ENCODE peak calls at places on chromosomes 4 and X, in five cellular contexts. R is upper lobe of right lung, U is cardiac muscle cell, Y is left ventricle myocardium inferior, F is body of pancreas. Z is an unnamed sample.

GRCh38 chr4:56803473-56803872 is 18.0 kb downstream of the SPINK2 start:
- DNase-seq in R (no peak), U (peak; percentile 13), Y (no peak), F (peak; percentile 13), Z (no peak)

GRCh38 chr4:156476359-156476758 is 495.2 kb downstream of the PDGFC start:
- DNase-seq in R (no peak), U (peak; percentile 87), Y (no peak), F (no peak), Z (no peak)

GRCh38 chr4:146585761-146586333 is 52.8 kb upstream of the POU4F2 start:
- DNase-seq in R (no peak), U (peak; percentile 80), Y (no peak), F (peak; percentile 2), Z (no peak)

GRCh38 chr4:174318829-174319764 is 35.4 kb downstream of the CEP44 start:
- DNase-seq in R (no peak), U (peak; percentile 59), Y (no peak), F (no peak), Z (no peak)

GRCh38 chr4:62159876-62160275 is 959.8 kb downstream of the ADGRL3 start:
- DNase-seq in R (no peak), U (no peak), Y (no peak), F (no peak), Z (no peak)

GRCh38 chr4:169305651-169306050 is 34.9 kb upstream of the SH3RF1 start:
- DNase-seq in R (no peak), U (no peak), Y (no peak), F (no peak), Z (no peak)

GRCh38 chr4:37471971-37472370 is 214.2 kb downstream of the RELL1 start:
- DNase-seq in R (peak; percentile 65), U (no peak), Y (no peak), F (peak; percentile 66), Z (no peak)

GRCh38 chr4:25938251-25939186 is 24.5 kb downstream of the SMIM20 start:
- DNase-seq in R (no peak), U (peak; percentile 65), Y (peak; percentile 42), F (peak; percentile 36), Z (no peak)

GRCh38 chr4:28868831-28869230 is 1851.3 kb upstream of the PCDH7 start:
- DNase-seq in R (no peak), U (peak; percentile 1), Y (no peak), F (no peak), Z (no peak)

GRCh38 chrX:14427614-14428013 is 101.7 kb upstream of the GLRA2 start:
- DNase-seq in R (no peak), U (no peak), Y (no peak), F (no peak), Z (no peak)

GRCh38 chrX:48676893-48677270 is 6.7 kb upstream of the WAS start:
- DNase-seq in R (no peak), U (no peak), Y (no peak), F (no peak), Z (no peak)

GRCh38 chrX:42531431-42531830 is 246.5 kb downstream of the PPP1R2C start:
- DNase-seq in R (no peak), U (no peak), Y (no peak), F (peak; percentile 2), Z (no peak)

GRCh38 chr4:110198472-110199419 is at the start of gene ELOVL6:
- DNase-seq in R (peak; percentile 77), U (peak; percentile 90), Y (peak; percentile 54), F (peak; percentile 51), Z (peak; percentile 81)

GRCh38 chrX:42746606-42747005 is 31.4 kb downstream of the PPP1R2C start:
- DNase-seq in R (no peak), U (peak; percentile 93), Y (no peak), F (peak; percentile 3), Z (no peak)

GRCh38 chrX:6941041-6941440 is 206.5 kb upstream of the STS start:
- DNase-seq in R (no peak), U (no peak), Y (no peak), F (no peak), Z (no peak)

GRCh38 chrX:120358687-120359086 is 3.2 kb upstream of the ATP1B4 start:
- DNase-seq in R (no peak), U (no peak), Y (no peak), F (no peak), Z (no peak)

GRCh38 chrX:12948495-12948894 is 26.4 kb upstream of the TMSB4X start:
- DNase-seq in R (no peak), U (no peak), Y (no peak), F (no peak), Z (no peak)

GRCh38 chrX:12947545-12948235 is 27.2 kb upstream of the TMSB4X start:
- DNase-seq in R (no peak), U (no peak), Y (no peak), F (no peak), Z (no peak)

GRCh38 chrX:12945494-12945893 is 29.4 kb upstream of the TMSB4X start:
- DNase-seq in R (no peak), U (no peak), Y (no peak), F (no peak), Z (no peak)

GRCh38 chrX:12946838-12947544 is 27.9 kb upstream of the TMSB4X start:
- DNase-seq in R (no peak), U (peak; percentile 92), Y (peak; percentile 40), F (peak; percentile 68), Z (peak; percentile 63)

DNA sequence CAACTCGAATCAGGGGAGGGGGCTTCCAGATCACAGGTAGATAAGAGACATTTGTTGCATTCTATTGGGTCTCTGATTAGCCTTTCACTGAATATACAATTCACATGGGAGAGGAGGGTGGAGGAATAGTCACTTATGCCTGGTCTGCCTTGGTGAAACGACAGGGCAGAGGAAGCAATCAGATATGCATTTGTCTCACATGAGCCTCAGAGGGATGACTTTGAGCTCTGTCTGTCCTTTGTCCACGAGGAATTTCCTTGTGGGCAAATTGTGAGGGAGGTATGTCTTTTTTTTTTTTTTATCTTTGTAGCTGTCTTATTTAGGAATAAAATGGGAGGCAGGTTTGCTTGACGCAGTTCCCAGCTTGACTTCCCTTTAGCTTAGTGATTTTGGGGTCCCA is 28.5 kb upstream of the TMSB4X start:
- DNase-seq in R (no peak), U (no peak), Y (no peak), F (no peak), Z (no peak)
- H3K4me1 ChIP-seq in R (peaks cover 21% of the 10 kb centered on the region), U (no peaks in the 10 kb centered on the region), Y (peaks cover 15% of the 10 kb centered on the region), F (peaks cover 25% of the 10 kb centered on the region), Z (peaks cover 5% of the 10 kb centered on the region)

GRCh38 chr4:186823989-186824388 is 100.3 kb upstream of the FAT1 start:
- DNase-seq in R (no peak), U (peak; percentile 33), Y (no peak), F (no peak), Z (no peak)

GRCh38 chr4:186814535-186814934 is 90.9 kb upstream of the FAT1 start:
- DNase-seq in R (no peak), U (no peak), Y (no peak), F (no peak), Z (no peak)

GRCh38 chr4:186825069-186825468 is 101.4 kb upstream of the FAT1 start:
- DNase-seq in R (no peak), U (no peak), Y (no peak), F (no peak), Z (no peak)

GRCh38 chr4:186819357-186820086 is 95.9 kb upstream of the FAT1 start:
- DNase-seq in R (no peak), U (no peak), Y (no peak), F (no peak), Z (no peak)

DNA sequence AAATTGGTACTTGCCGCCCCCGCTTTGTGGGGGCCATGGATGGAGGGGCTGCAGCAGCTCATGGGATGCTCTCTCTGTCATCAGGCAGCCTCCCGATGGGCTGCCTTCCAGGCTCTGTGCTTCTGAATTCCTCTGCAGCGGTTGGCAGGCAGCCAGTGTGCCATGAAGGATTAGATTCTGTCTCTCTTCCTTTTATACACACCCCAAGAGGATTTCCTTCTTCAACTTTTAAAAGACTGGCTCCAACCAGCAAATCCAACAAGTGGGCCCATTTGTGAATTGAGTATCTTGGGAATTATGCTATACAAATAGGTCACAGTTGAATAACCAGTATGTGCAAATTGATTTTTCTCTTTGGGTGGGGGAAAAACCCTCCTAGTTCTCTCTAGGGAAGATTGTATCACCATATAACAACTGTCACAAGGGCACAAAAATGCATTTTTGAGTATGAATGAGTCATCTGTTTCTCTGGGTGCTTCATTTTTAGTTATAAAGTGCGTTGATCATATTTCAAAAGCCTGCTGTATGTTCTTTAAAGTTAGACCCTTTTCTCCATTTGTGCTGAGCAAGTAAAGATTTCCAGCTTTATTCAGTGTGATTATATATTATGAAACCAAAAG is 96.8 kb upstream of the FAT1 start:
- DNase-seq in R (no peak), U (peak; percentile 79), Y (peak; percentile 43), F (no peak), Z (no peak)
- H3K4me1 ChIP-seq in R (no peaks in the 10 kb centered on the region), U (no peaks in the 10 kb centered on the region), Y (no peaks in the 10 kb centered on the region), F (peaks cover 7% of the 10 kb centered on the region), Z (no peaks in the 10 kb centered on the region)

DNA sequence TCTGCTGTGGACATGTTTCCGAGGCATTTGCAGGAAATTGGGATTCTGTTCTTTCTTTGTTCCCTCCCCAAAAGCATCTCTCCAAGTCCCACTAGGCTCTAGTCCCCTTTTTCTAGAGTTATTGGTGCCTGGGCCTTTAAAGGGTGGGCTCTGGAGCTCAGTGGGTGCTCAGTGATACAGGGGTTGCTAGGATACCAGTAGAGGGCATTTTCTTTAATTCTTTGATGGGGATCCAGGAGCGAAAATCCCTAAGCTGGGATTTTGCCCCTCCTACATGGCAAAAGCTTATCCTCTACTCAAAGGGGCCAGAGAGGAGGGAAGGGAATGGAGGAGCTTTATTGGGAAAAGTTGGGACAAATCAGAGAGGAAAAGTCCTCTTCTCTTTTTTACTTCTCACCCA is 34.2 kb downstream of the ARHGEF9 start:
- DNase-seq in R (no peak), U (no peak), Y (no peak), F (no peak), Z (no peak)
- H3K4me1 ChIP-seq in R (no peaks in the 10 kb centered on the region), U (peaks cover 7% of the 10 kb centered on the region), Y (peaks cover 78% of the 10 kb centered on the region), F (peaks cover 13% of the 10 kb centered on the region), Z (no peaks in the 10 kb centered on the region)

DNA sequence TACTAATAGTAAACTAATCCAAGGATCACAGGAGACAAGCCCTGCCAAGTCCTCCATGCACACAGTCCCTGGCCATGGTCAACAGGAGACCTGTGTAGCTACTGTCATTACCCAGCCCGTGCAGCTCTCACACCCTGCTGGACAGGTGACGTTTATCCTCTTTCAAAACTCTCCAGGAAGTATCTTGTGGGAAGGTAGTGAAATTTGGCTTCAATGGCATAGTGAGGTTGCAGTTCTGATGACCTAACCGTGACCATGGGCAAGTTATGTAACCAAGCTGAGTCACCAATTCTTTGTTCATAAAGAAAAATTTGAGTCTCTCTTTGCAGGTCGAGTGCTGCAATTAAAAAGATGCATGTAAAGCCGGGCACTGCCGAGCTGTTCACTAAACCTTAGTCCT is 11.3 kb upstream of the SLC2A9 start:
- DNase-seq in R (no peak), U (peak; percentile 77), Y (no peak), F (peak; percentile 60), Z (no peak)
- H3K4me1 ChIP-seq in R (peaks cover 24% of the 10 kb centered on the region), U (peaks cover 18% of the 10 kb centered on the region), Y (peaks cover 45% of the 10 kb centered on the region), F (peaks cover 27% of the 10 kb centered on the region), Z (peaks cover 19% of the 10 kb centered on the region)

GRCh38 chrX:10050481-10050880 is 83.3 kb downstream of the CLDN34 start:
- DNase-seq in R (no peak), U (peak; percentile 75), Y (peak; percentile 22), F (no peak), Z (no peak)
- H3K4me1 ChIP-seq in R (peaks cover 26% of the 10 kb centered on the region), U (peaks cover 12% of the 10 kb centered on the region), Y (peaks cover 94% of the 10 kb centered on the region), F (peaks cover 31% of the 10 kb centered on the region), Z (no peaks in the 10 kb centered on the region)

Z was measured in BE2C.